ENCODE peak calls at places on chromosomes 3 and 15, in eight cellular contexts. K, E, W, J, L, Y, N and S are unnamed samples.

GRCh38 chr15:51955514-51955913 is 16.1 kb downstream of the LEO1 start:
- DNase-seq in J (no peak), E (no peak), W (no peak), Y (no peak), N (no peak), L (no peak), K (no peak), S (no peak)

GRCh38 chr15:28125673-28126651 is 26.8 kb upstream of the OCA2 start:
- DNase-seq in Y (peak), W (no peak), E (no peak), J (peak), N (peak), L (peak), K (peak), S (no peak)

GRCh38 chr3:123229145-123229544 is 27.4 kb downstream of the SEC22A start:
- DNase-seq in N (no peak), K (no peak), E (no peak), Y (no peak), W (no peak), L (no peak), J (no peak), S (no peak)

GRCh38 chr3:13229291-13229949 is 156.2 kb upstream of the IQSEC1 start:
- DNase-seq in Y (peak), W (no peak), N (peak), K (peak), L (no peak), J (peak), E (no peak), S (no peak)

GRCh38 chr15:40016224-40016865 is 22.6 kb downstream of the SRP14 start:
- DNase-seq in Y (no peak), E (no peak), L (no peak), J (no peak), K (no peak), N (no peak), W (no peak), S (no peak)

GRCh38 chr3:16884084-16884747 is 539 bp upstream of the PLCL2 start:
- DNase-seq in L (peak), W (peak), Y (peak), N (peak), E (peak), J (peak), K (peak), S (peak)

GRCh38 chr15:72168131-72168825 is 29.3 kb downstream of the GRAMD2A start:
- DNase-seq in L (no peak), W (no peak), J (peak), K (no peak), N (no peak), Y (no peak), E (no peak), S (peak)

GRCh38 chr15:30033763-30034162 is 49.0 kb upstream of the GOLGA8J start:
- DNase-seq in N (no peak), Y (no peak), K (no peak), J (no peak), L (no peak), W (no peak), E (no peak), S (no peak)

GRCh38 chr3:4976109-4976508 is 3.1 kb upstream of the BHLHE40 start:
- DNase-seq in N (peak), Y (peak), E (no peak), L (peak), J (peak), K (peak), W (peak), S (peak)

GRCh38 chr3:18444597-18445420 is 19.7 kb upstream of the SATB1 start:
- DNase-seq in E (peak), L (peak), N (peak), Y (peak), J (peak), W (peak), K (peak), S (peak)

GRCh38 chr3:31095254-31095653 is 200.8 kb upstream of the GADL1 start:
- DNase-seq in Y (no peak), K (no peak), E (no peak), W (no peak), L (no peak), J (no peak), N (no peak), S (no peak)

GRCh38 chr3:46348811-46349482 is 5.0 kb upstream of the CCR2 start:
- DNase-seq in K (no peak), N (no peak), L (no peak), J (no peak), Y (no peak), E (no peak), W (no peak), S (no peak)

GRCh38 chr3:113035387-113035982 is 44.7 kb downstream of the GTPBP8 start:
- DNase-seq in L (peak), J (peak), K (peak), Y (peak), W (no peak), N (peak), E (peak), S (peak)

GRCh38 chr3:15332405-15333098 is at the start of gene SH3BP5:
- DNase-seq in N (peak), E (peak), L (peak), Y (peak), K (peak), W (peak), J (peak), S (peak)

GRCh38 chr3:183381673-183382072 is 46.7 kb downstream of the MCF2L2 start:
- DNase-seq in W (no peak), N (no peak), Y (no peak), E (no peak), J (no peak), K (no peak), L (no peak), S (no peak)

GRCh38 chr3:189406148-189406547 is 225.0 kb upstream of the TP63 start:
- DNase-seq in J (no peak), L (no peak), E (no peak), K (no peak), Y (no peak), W (no peak), N (no peak), S (no peak)

GRCh38 chr3:133081016-133081415 is 42.8 kb downstream of the TMEM108 start:
- DNase-seq in Y (no peak), K (no peak), L (no peak), N (no peak), W (no peak), J (no peak), E (no peak), S (no peak)

GRCh38 chr3:35596611-35597010 is 42.7 kb upstream of the ARPP21 start:
- DNase-seq in W (no peak), N (no peak), L (no peak), K (peak), J (no peak), E (no peak), Y (no peak), S (no peak)

GRCh38 chr15:82100116-82100795 is 54.4 kb upstream of the MEX3B start:
- DNase-seq in E (no peak), N (no peak), L (no peak), Y (no peak), K (peak), J (no peak), W (no peak), S (no peak)

GRCh38 chr3:131072845-131073244 is 46.2 kb downstream of the NEK11 start:
- DNase-seq in L (no peak), J (no peak), K (no peak), N (no peak), W (no peak), Y (no peak), E (no peak), S (no peak)

GRCh38 chr15:73081321-73081958 is 29.2 kb downstream of the NEO1 start:
- DNase-seq in E (no peak), W (no peak), K (peak), Y (peak), L (no peak), N (peak), J (peak), S (no peak)

GRCh38 chr3:129224984-129225393 is 24.4 kb upstream of the COPG1 start:
- DNase-seq in N (no peak), L (peak), Y (no peak), J (peak), E (no peak), K (no peak), W (peak), S (no peak)

GRCh38 chr3:184737641-184738518 is 26.0 kb upstream of the MAGEF1 start:
- DNase-seq in E (no peak), N (no peak), Y (no peak), K (no peak), W (peak), J (peak), L (no peak), S (no peak)

GRCh38 chr3:128066111-128066510 is 13.9 kb downstream of the SEC61A1 start:
- DNase-seq in N (no peak), J (no peak), E (no peak), W (no peak), L (no peak), Y (no peak), K (no peak), S (no peak)

GRCh38 chr3:128056258-128056657 is 4.0 kb downstream of the SEC61A1 start:
- DNase-seq in E (no peak), L (no peak), K (no peak), W (no peak), Y (no peak), J (no peak), N (no peak), S (no peak)

GRCh38 chr3:128064962-128065361 is 12.7 kb downstream of the SEC61A1 start:
- DNase-seq in N (no peak), J (no peak), E (no peak), K (no peak), Y (no peak), W (no peak), L (no peak), S (no peak)

GRCh38 chr3:128062033-128062745 is 10.0 kb downstream of the SEC61A1 start:
- DNase-seq in E (no peak), L (no peak), Y (no peak), W (no peak), J (no peak), N (no peak), K (no peak), S (no peak)

DNA sequence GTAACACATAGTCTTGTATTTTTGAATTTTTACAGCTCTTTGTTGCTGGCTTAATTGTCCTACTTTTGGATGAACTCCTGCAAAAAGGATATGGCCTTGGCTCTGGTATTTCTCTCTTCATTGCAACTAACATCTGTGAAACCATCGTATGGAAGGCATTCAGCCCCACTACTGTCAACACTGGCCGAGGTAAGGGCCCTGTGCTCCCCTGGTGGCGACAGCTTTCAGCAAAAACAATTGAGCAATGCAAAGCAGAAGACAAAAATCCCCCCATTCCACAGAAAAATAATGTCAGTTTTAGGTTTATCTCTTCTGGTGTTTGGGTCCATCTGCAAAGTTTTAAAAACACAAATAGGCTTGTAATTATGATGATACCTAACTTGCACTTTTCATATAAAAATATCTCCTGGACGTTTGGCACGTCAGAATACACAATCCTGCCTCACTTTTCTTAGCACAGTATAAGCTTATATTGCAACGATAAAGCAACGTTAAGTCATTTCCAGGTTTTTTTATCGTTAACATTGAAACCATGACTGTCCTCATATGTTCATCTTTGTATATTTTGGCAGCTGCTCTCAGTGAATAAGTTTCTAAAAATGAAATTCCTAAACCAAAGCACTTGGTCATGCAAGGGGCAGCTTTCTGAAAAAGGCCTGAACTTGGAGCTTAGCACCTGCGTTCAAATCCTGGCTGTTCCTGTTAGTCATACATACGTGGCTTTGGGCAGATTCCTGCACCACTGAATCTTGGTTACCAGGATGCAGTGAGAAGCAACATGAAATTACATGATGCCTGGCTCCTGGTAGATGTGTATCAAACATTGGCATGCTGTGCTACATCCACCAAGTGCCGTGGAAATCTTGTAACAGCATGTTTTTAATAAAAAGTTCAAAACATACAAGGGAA is 8.5 kb downstream of the SEC61A1 start:
- DNase-seq in L (no peak), N (no peak), W (no peak), J (peak), E (no peak), Y (no peak), K (no peak), S (no peak)
- TF ChIP-seq CTCF in L (no peak), N (no peak), W (no peak), J (no peak), E (no peak), Y (no peak), K (no peak), S (no peak)

GRCh38 chr3:38620236-38620635 is 29.3 kb downstream of the SCN5A start:
- DNase-seq in K (no peak), E (no peak), J (peak), L (no peak), Y (no peak), N (no peak), W (no peak), S (no peak)

GRCh38 chr3:38627956-38628355 is 21.5 kb downstream of the SCN5A start:
- DNase-seq in W (no peak), L (peak), E (no peak), J (peak), K (peak), N (peak), Y (peak), S (peak)

GRCh38 chr3:38622336-38622735 is 27.2 kb downstream of the SCN5A start:
- DNase-seq in Y (no peak), J (no peak), W (no peak), L (no peak), K (no peak), N (no peak), E (no peak), S (no peak)

GRCh38 chr3:38626171-38626570 is 23.3 kb downstream of the SCN5A start:
- DNase-seq in W (no peak), E (no peak), N (no peak), J (no peak), K (no peak), Y (no peak), L (no peak), S (no peak)

DNA sequence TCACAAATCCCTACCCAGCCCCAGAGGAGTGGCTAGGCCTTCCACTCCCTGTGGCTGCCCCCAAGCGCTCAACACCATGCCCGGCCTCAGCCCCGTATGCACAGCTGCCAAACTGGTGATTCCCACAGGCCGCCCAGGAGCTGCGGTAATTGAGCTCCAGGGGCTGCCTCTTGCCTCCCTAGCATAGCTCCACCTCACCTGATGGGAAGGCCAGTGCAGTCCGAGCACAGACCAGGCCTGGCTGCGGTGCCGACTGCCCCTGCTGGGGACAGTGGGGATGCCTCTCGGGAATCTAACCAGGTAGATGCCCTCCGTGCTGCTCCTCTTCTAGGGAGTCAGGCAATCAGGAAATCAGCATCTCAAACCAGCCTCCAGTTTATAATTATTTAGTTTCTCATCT is 25.9 kb downstream of the SCN5A start:
- DNase-seq in N (no peak), E (peak), J (peak), Y (no peak), W (no peak), K (peak), L (peak), S (no peak)
- TF ChIP-seq CTCF in N (no peak), E (peak), J (no peak), Y (no peak), W (no peak), K (peak), L (peak), S (no peak)

GRCh38 chr3:75396316-75396802 is 267.8 kb upstream of the FRG2C start:
- DNase-seq in E (no peak), W (no peak), J (no peak), L (no peak), Y (no peak), N (no peak), K (no peak), S (peak)
- TF ChIP-seq CTCF in E (no peak), W (no peak), J (no peak), L (no peak), Y (no peak), N (no peak), K (no peak), S (no peak)

DNA sequence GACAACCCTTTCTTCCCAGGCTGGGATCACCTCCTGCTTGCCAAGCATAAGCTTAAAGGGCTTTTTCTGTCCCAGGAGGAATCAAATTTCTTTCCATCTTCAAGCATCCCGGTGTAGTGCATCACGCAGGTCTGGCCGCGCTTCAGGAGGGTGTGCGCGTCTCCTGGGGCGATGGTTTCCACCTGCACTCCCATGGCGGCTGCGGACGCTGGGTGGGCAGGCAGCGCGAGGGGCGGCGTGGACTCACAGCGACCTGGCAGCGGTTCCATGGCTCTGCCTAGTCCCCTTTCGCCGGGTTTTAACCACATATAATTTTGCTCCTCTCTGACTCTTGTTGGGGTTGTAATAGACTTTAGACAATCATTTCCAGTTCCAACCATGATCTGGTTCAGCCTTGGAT is 10.6 kb upstream of the TM4SF4 start:
- DNase-seq in W (no peak), N (no peak), J (no peak), L (no peak), Y (no peak), E (no peak), K (no peak), S (no peak)
- TF ChIP-seq CTCF in W (no peak), N (no peak), J (no peak), L (no peak), Y (no peak), E (no peak), K (no peak), S (no peak)

DNA sequence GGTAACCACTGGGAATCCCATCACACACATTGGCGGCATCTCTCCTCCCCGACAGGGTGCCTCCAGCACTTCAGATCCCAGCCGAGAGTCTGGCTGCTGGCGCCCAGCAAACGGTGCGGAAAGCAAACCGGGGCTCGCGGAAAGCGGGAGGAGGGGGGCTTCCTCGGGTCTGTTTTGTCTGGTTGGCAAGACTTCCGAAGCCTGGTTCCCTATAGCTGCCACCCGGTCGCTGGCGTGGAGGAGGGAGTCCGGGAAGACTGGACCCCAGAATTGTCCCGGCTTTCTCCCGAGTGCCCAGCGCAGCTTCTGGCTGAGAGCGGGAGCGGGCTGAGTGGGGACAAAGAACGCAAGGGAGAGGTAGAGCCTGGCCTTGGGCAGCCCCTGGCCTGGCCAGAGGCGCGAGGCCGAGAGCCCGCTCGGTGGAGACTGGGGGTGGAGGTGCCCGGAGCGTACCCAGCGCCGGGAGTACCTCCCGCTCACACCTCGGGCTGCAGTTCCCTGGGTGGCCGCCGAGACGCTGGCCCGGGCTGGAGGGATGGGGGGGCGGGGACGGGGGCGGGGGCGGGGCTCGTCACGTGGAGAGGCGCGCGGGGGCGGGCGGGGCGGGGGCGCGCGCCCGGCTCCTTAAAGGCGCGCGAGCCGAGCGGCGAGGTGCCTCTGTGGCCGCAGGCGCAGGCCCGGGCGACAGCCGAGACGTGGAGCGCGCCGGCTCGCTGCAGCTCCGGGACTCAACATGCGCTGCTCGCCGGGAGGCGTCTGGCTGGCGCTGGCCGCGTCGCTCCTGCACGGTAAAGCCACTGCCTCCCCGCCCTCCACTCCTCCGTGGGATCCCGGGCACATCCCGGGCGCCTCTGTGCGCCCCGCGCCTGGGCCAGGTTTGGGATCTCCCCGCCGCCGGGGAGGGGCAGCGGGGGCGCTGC is at the start of gene CHRNA7:
- DNase-seq in E (peak), Y (peak), J (peak), K (peak), L (peak), N (peak), W (peak), S (peak)
- TF ChIP-seq CTCF in E (peak), Y (no peak), J (no peak), K (peak), L (peak), N (peak), W (no peak), S (no peak)